ENCODE peak calls at places on chromosome 18, in seven cellular contexts. Z is Peyer's patch; R is iPS DF 6.9; W is spleen; E is effector memory CD4-positive, alpha-beta T cell; S is tibial nerve; Y is OCI-LY7. Q is an unnamed sample. For H3K4me1, the result is how much of the 10 kb centered on the place peaks cover.

GRCh38 chr18:76889086-76889699 is 66.8 kb downstream of the ZNF236 start:
- DNase-seq in Z (no peak), R (no peak), W (no peak), E (no peak), S (no peak), Y (no peak), Q (no peak)

GRCh38 chr18:22983175-22983574 is 50.0 kb downstream of the RBBP8 start:
- DNase-seq in Z (no peak), R (no peak), W (no peak), E (no peak), S (no peak), Y (peak), Q (no peak)

GRCh38 chr18:2111456-2111855 is 459.8 kb downstream of the METTL4 start:
- DNase-seq in Z (no peak), R (no peak), W (no peak), E (no peak), S (no peak), Y (no peak), Q (no peak)

GRCh38 chr18:77737412-77737811 is 487.8 kb downstream of the GALR1 start:
- DNase-seq in Z (no peak), R (no peak), W (no peak), E (no peak), S (no peak), Y (no peak), Q (no peak)

GRCh38 chr18:23330423-23330822 is 122.7 kb upstream of the RIOK3 start:
- DNase-seq in Z (no peak), R (no peak), W (no peak), E (no peak), S (no peak), Y (peak), Q (peak)

GRCh38 chr18:13446581-13447470 is 228.3 kb downstream of the LDLRAD4 start:
- DNase-seq in Z (no peak), R (no peak), W (no peak), E (no peak), S (no peak), Y (no peak), Q (no peak)

GRCh38 chr18:9696112-9696511 is 12.0 kb upstream of the RAB31 start:
- DNase-seq in Z (no peak), R (no peak), W (no peak), E (no peak), S (no peak), Y (no peak), Q (no peak)

GRCh38 chr18:25298853-25299274 is 53.1 kb downstream of the ZNF521 start:
- DNase-seq in Z (no peak), R (no peak), W (no peak), E (no peak), S (no peak), Y (no peak), Q (no peak)

GRCh38 chr18:22467760-22468553 is 50.2 kb upstream of the CTAGE1 start:
- DNase-seq in Z (no peak), R (no peak), W (no peak), E (no peak), S (no peak), Y (no peak), Q (no peak)

GRCh38 chr18:50038448-50038847 is 156.5 kb downstream of the MYO5B start:
- DNase-seq in Z (no peak), R (no peak), W (no peak), E (no peak), S (no peak), Y (no peak), Q (no peak)

GRCh38 chr18:24456549-24456948 is 3.9 kb upstream of the HRH4 start:
- DNase-seq in Z (no peak), R (no peak), W (no peak), E (no peak), S (no peak), Y (no peak), Q (no peak)

GRCh38 chr18:76686737-76687231 is 135.6 kb upstream of the ZNF236 start:
- DNase-seq in Z (peak), R (no peak), W (no peak), E (no peak), S (peak), Y (peak), Q (peak)

GRCh38 chr18:44896817-44897216 is 216.1 kb downstream of the SETBP1 start:
- DNase-seq in Z (no peak), R (no peak), W (no peak), E (no peak), S (no peak), Y (no peak), Q (no peak)

GRCh38 chr18:23307567-23308295 is 145.4 kb upstream of the RIOK3 start:
- DNase-seq in Z (no peak), R (no peak), W (peak), E (no peak), S (no peak), Y (peak), Q (no peak)

GRCh38 chr18:30177056-30177455 is 865.5 kb downstream of the DSC3 start:
- DNase-seq in Z (no peak), R (no peak), W (no peak), E (no peak), S (no peak), Y (no peak), Q (no peak)

GRCh38 chr18:3177902-3178687 is 41.7 kb downstream of the MYOM1 start:
- DNase-seq in Z (no peak), R (no peak), W (peak), E (no peak), S (peak), Y (peak), Q (peak)

GRCh38 chr18:1017227-1017626 is 112.6 kb downstream of the ADCYAP1 start:
- DNase-seq in Z (no peak), R (no peak), W (no peak), E (no peak), S (no peak), Y (no peak), Q (no peak)

GRCh38 chr18:63975632-63976031 is 5.8 kb downstream of the SERPINB8 start:
- DNase-seq in Z (no peak), R (no peak), W (no peak), E (no peak), S (no peak), Y (no peak), Q (no peak)

GRCh38 chr18:9869713-9870430 is 15.9 kb upstream of the TXNDC2 start:
- DNase-seq in Z (no peak), R (no peak), W (no peak), E (no peak), S (no peak), Y (peak), Q (peak)

GRCh38 chr18:58716046-58716766 is 44.9 kb downstream of the MALT1 start:
- DNase-seq in Z (no peak), R (no peak), W (no peak), E (no peak), S (no peak), Y (peak), Q (no peak)

GRCh38 chr18:55317322-55317721 is 270.7 kb downstream of the TCF4 start:
- DNase-seq in Z (no peak), R (no peak), W (no peak), E (no peak), S (no peak), Y (no peak), Q (no peak)
- H3K4me1 ChIP-seq in Z (under half), R (under half), W (half or more), E (under half), S (under half), Y (half or more), Q (under half)

GRCh38 chr18:79489048-79489899 is 93.5 kb downstream of the NFATC1 start:
- DNase-seq in Z (peak), R (no peak), W (peak), E (no peak), S (no peak), Y (no peak), Q (no peak)

GRCh38 chr18:79486356-79487197 is 90.8 kb downstream of the NFATC1 start:
- DNase-seq in Z (peak), R (no peak), W (peak), E (no peak), S (no peak), Y (no peak), Q (no peak)

GRCh38 chr18:79487198-79488165 is 91.8 kb downstream of the NFATC1 start:
- DNase-seq in Z (peak), R (no peak), W (peak), E (no peak), S (no peak), Y (no peak), Q (no peak)

GRCh38 chr18:79489900-79490592 is 94.3 kb downstream of the NFATC1 start:
- DNase-seq in Z (peak), R (no peak), W (peak), E (no peak), S (no peak), Y (no peak), Q (no peak)

GRCh38 chr18:79488311-79489047 is 92.7 kb downstream of the NFATC1 start:
- DNase-seq in Z (peak), R (no peak), W (peak), E (no peak), S (no peak), Y (no peak), Q (no peak)
- H3K4me1 ChIP-seq in Z (under half), R (under half), W (under half), E (under half), S (under half), Y (under half), Q (under half)

GRCh38 chr18:11987527-11987926 is 6.2 kb downstream of the IMPA2 start:
- DNase-seq in Z (no peak), R (no peak), W (no peak), E (no peak), S (no peak), Y (no peak), Q (no peak)
- H3K4me1 ChIP-seq in Z (under half), R (under half), W (under half), E (under half), S (under half), Y (under half), Q (under half)

GRCh38 chr18:57312346-57313144 is 39.8 kb upstream of the ST8SIA3 start:
- DNase-seq in Z (no peak), R (no peak), W (no peak), E (no peak), S (no peak), Y (no peak), Q (no peak)

DNA sequence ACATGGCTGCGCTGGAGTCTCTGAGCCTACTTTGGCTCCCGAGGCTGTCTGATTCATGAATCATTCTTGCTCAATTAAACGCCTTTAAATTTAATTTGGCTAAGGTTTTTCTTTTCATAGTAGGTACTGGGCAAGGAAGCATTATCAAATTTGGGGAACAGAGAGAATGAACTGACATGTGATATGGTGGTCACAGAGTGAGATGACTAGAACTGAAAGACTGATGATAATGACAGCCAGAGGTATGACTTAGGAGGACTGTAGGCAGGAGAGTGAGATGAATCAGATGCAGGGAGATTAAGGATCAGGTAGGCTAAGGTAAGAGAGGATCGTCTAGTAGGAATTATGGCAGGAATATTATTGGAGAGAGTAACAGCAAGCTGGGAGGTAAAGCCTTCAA is 40.9 kb upstream of the ST8SIA3 start:
- DNase-seq in Z (no peak), R (no peak), W (no peak), E (no peak), S (no peak), Y (no peak), Q (no peak)
- H3K4me1 ChIP-seq in Z (under half), R (under half), W (under half), E (under half), S (under half), Y (under half), Q (under half)

GRCh38 chr18:32429427-32429826 is 41.3 kb downstream of the GAREM1 start:
- DNase-seq in Z (no peak), R (no peak), W (no peak), E (no peak), S (no peak), Y (no peak), Q (no peak)
- H3K4me1 ChIP-seq in Z (under half), R (under half), W (under half), E (under half), S (under half), Y (under half), Q (under half)

GRCh38 chr18:33711514-33711913 is 133.5 kb downstream of the ASXL3 start:
- DNase-seq in Z (no peak), R (no peak), W (no peak), E (no peak), S (no peak), Y (no peak), Q (no peak)
- H3K4me1 ChIP-seq in Z (under half), R (under half), W (under half), E (under half), S (under half), Y (under half), Q (under half)

DNA sequence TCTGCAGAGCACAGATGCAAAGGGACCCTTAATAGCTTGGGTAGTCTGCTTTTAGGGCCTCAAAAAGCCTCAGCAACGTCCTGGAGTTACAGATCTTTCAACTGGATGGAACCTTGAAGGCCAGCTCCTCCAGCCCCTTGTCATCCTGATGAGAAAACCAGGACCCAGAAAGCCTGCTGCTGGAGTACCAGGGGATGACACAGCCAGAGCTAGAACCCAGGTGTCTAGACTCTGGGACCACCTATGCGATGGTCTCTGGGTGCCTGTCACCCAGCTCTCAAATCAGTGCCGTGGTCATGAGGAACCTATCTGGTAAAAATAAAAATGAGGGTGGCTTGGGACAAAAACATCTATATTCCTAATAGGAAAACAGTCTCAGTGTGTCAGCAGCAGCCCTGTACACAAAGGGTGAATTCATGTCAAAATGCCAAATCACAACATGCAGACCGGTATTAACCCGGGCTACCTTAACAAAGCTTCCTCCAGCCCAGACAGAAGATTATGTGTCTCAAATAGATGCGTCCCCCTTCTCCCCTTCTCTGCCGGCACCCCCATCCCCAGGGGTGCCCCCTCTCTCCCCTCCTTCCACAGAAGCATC is 28.5 kb downstream of the SMAD7 start:
- DNase-seq in Z (no peak), R (no peak), W (no peak), E (no peak), S (no peak), Y (no peak), Q (no peak)
- H3K4me1 ChIP-seq in Z (under half), R (under half), W (half or more), E (under half), S (under half), Y (half or more), Q (half or more)

DNA sequence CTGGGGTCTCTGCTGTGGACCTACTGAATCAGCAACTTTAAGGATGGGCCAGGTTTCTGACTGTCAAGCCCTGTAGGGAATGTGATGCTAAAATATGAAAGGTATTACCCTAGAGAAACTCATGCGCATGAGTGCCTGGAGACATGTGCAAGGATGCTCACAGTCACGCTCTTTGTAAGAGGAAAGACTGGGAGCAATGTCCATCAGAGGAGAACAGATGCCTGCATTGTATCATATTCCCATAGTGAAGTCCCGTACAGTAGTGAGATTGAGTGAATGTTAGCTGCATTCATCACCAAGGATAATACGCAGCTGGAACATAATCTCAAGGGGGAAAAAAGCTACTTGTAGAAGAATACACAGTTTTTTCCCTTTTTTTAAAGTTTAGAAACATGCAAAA is 14.1 kb downstream of the ZNF407 start:
- DNase-seq in Z (no peak), R (no peak), W (no peak), E (no peak), S (no peak), Y (no peak), Q (no peak)
- H3K4me1 ChIP-seq in Z (under half), R (under half), W (under half), E (under half), S (under half), Y (under half), Q (under half)